ENCODE peak calls at places on chromosomes 12 and 14, in seven cellular contexts. R is tibial nerve, C is neuronal stem cell, P is heart left ventricle, A is dorsolateral prefrontal cortex, Q is fibroblast of lung, D is gastrocnemius medialis. N is an unnamed sample. For H3K27me3, the result is how much of the 10 kb centered on the place peaks cover.

GRCh38 chr12:18146375-18146774 is 56.4 kb upstream of the RERGL start:
- DNase-seq in C (no peak), P (no peak), D (no peak), R (no peak), Q (peak), A (no peak), N (no peak)

GRCh38 chr14:77920312-77920711 is 120.4 kb downstream of the ADCK1 start:
- DNase-seq in Q (no peak), C (no peak), D (no peak), R (no peak), P (no peak), A (no peak), N (no peak)

GRCh38 chr14:59427653-59428578 is 37.3 kb downstream of the GPR135 start:
- DNase-seq in R (no peak), A (no peak), C (no peak), D (peak), Q (peak), P (peak), N (no peak)

GRCh38 chr12:89161553-89161952 is 190.7 kb downstream of the DUSP6 start:
- DNase-seq in A (no peak), R (no peak), D (no peak), P (no peak), Q (no peak), C (no peak), N (no peak)

GRCh38 chr12:68250454-68250853 is 3.0 kb downstream of the IL22 start:
- DNase-seq in D (no peak), A (no peak), C (peak), R (no peak), P (no peak), Q (no peak), N (no peak)

GRCh38 chr14:70018246-70018645 is 139.0 kb downstream of the SMOC1 start:
- DNase-seq in D (no peak), Q (no peak), P (no peak), R (no peak), A (no peak), C (no peak), N (no peak)

GRCh38 chr12:29316772-29317171 is 64.2 kb downstream of the ERGIC2 start:
- DNase-seq in R (no peak), P (peak), A (no peak), Q (no peak), D (no peak), C (no peak), N (no peak)

GRCh38 chr12:89875225-89875624 is 166.6 kb upstream of the ATP2B1 start:
- DNase-seq in R (no peak), A (no peak), Q (peak), D (no peak), C (no peak), P (no peak), N (no peak)

GRCh38 chr14:102320671-102321455 is 1.3 kb downstream of the ZNF839 start:
- DNase-seq in D (no peak), C (no peak), A (no peak), R (no peak), Q (no peak), P (no peak), N (no peak)

GRCh38 chr12:106030210-106031175 is 108.3 kb downstream of the NUAK1 start:
- DNase-seq in Q (peak), P (no peak), R (no peak), A (no peak), D (no peak), C (no peak), N (peak)

GRCh38 chr12:122871851-122872785 is 23.8 kb downstream of the VPS37B start:
- DNase-seq in C (no peak), D (peak), P (peak), A (no peak), R (peak), Q (peak), N (peak)

GRCh38 chr14:61406670-61407069 is 85.3 kb downstream of the PRKCH start:
- DNase-seq in C (no peak), P (no peak), A (no peak), R (no peak), D (no peak), Q (no peak), N (no peak)

GRCh38 chr14:43410631-43411030 is 1096.5 kb downstream of the FSCB start:
- DNase-seq in A (no peak), R (no peak), P (no peak), C (no peak), Q (no peak), D (no peak), N (no peak)

GRCh38 chr12:113684053-113684907 is 212.6 kb upstream of the LHX5 start:
- DNase-seq in C (no peak), Q (no peak), R (no peak), D (no peak), A (no peak), P (no peak), N (no peak)

GRCh38 chr14:75996488-75996887 is 10.9 kb downstream of the IFT43 start:
- DNase-seq in A (no peak), R (no peak), Q (no peak), D (no peak), P (no peak), C (no peak), N (no peak)

GRCh38 chr14:105854600-105855245 is 328.3 kb downstream of the TMEM121 start:
- DNase-seq in C (no peak), A (no peak), Q (no peak), D (no peak), R (no peak), P (no peak), N (no peak)

GRCh38 chr12:132608231-132609171 is 1.9 kb downstream of the LRCOL1 start:
- DNase-seq in Q (peak), C (no peak), D (no peak), P (no peak), R (no peak), A (no peak), N (no peak)

GRCh38 chr12:66044731-66045130 is 85.8 kb downstream of the LLPH start:
- DNase-seq in C (no peak), P (no peak), A (no peak), D (no peak), R (no peak), Q (peak), N (no peak)

GRCh38 chr14:75430526-75430925 is 2.7 kb downstream of the JDP2 start:
- DNase-seq in Q (peak), R (peak), C (no peak), P (no peak), A (no peak), D (peak), N (no peak)

GRCh38 chr14:77111021-77111420 is 13.0 kb downstream of the CIPC start:
- DNase-seq in Q (no peak), P (no peak), A (no peak), C (peak), D (no peak), R (no peak), N (no peak)

GRCh38 chr14:56686416-56686815 is 106.8 kb downstream of the TMEM260 start:
- DNase-seq in D (no peak), A (no peak), P (peak), C (peak), Q (no peak), R (no peak), N (no peak)

GRCh38 chr12:46227616-46228015 is 41.2 kb downstream of the SLC38A1 start:
- DNase-seq in C (no peak), A (no peak), D (no peak), Q (no peak), P (no peak), R (no peak), N (no peak)

GRCh38 chr12:24226745-24227350 is 277.4 kb upstream of the SOX5 start:
- DNase-seq in R (no peak), C (no peak), D (no peak), A (peak), P (peak), Q (peak), N (peak)

GRCh38 chr12:39123580-39123979 is 218.2 kb upstream of the CPNE8 start:
- DNase-seq in R (no peak), A (no peak), Q (no peak), C (no peak), P (no peak), D (no peak), N (no peak)

GRCh38 chr14:65961004-65961403 is 525.2 kb upstream of the CCDC196 start:
- DNase-seq in R (no peak), C (peak), P (peak), D (no peak), A (no peak), Q (peak), N (no peak)

GRCh38 chr14:100074431-100075100 is 9.3 kb downstream of the EVL start:
- DNase-seq in C (no peak), D (no peak), P (no peak), Q (no peak), R (no peak), A (no peak), N (no peak)
- H3K4me3 ChIP-seq in C (no peak), D (no peak), P (no peak), Q (no peak), R (no peak), A (no peak), N (no peak)

GRCh38 chr12:5429741-5430557 is 2.0 kb upstream of the NTF3 start:
- DNase-seq in C (peak), P (no peak), D (no peak), A (no peak), Q (no peak), R (no peak), N (no peak)
- H3K27me3 ChIP-seq in C (under half), P (half or more), D (under half), A (under half), Q (under half), R (half or more), N (under half)

GRCh38 chr12:88113871-88114270 is 28.0 kb downstream of the CEP290 start:
- DNase-seq in A (no peak), D (no peak), C (no peak), P (no peak), R (no peak), Q (peak), N (no peak)

GRCh38 chr12:88108021-88108420 is 33.9 kb downstream of the CEP290 start:
- DNase-seq in D (no peak), Q (peak), C (no peak), A (no peak), P (no peak), R (no peak), N (no peak)

DNA sequence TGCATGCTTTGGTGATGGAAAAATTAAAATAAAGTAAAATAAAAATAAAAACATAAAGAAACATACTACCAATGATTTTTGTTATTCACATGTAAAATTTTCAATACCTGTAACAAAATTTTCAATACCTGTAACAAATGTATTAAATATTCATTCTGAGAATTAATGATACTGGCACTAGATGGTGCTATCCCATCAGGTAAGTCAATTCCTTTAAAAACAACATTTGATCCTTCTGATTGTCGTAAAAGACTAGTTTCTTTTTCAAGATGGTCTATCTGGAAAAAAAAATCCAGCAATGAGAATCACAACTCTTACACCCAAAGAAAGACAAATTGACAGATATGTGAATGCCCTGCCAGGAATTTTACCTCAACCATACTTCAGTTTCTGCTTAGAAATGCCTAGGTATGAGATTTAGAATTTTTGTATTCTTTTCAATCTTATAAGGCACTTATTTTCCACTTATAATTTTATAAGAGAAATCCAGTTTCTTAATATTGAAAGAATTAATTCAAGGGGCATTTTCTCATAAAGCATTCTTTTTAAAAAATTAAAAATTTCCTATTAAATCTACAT is 30.7 kb downstream of the CEP290 start:
- DNase-seq in A (no peak), P (no peak), R (no peak), Q (peak), D (no peak), C (peak), N (no peak)
- H3K4me3 ChIP-seq in A (no peak), P (no peak), R (no peak), Q (peak), D (no peak), C (no peak), N (no peak)

DNA sequence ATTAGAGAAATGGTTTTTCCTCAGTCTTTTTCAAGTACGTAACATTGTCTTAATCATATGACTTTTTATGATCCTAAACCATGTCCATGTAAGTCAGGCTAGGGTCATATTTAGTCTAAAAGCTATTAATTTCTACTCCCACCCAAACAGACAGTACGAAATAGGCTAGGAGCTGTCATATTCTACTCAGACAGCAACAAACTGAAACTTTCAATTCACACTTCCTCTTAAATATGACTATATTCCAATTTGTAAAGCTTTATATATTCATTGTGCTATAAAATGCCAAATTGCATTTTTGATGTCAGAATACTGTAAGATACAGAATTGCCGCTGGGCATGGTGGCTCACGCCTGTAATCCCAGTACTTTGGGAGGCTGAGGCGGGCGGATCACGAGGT is 3.5 kb downstream of the NUP37 start:
- DNase-seq in R (no peak), Q (no peak), D (no peak), P (no peak), C (no peak), A (no peak), N (no peak)
- H3K27me3 ChIP-seq in R (under half), Q (under half), D (under half), P (under half), C (under half), A (under half), N (under half)

GRCh38 chr12:54420766-54421144 is 1.7 kb upstream of the ITGA5 start:
- DNase-seq in A (no peak), P (peak), D (peak), Q (no peak), C (no peak), R (peak), N (peak)
- H3K4me3 ChIP-seq in A (no peak), P (no peak), D (no peak), Q (no peak), C (no peak), R (no peak), N (peak)

N was measured in ascending aorta.